ENCODE peak calls at places on chromosomes 6 and 20, in eight cellular contexts. R is fibroblast of the aortic adventitia, D is endothelial cell, C is upper lobe of right lung, E is bronchial epithelial cell, G is cardiac fibroblast, M is Calu3, Q is right lobe of liver. U is an unnamed sample.

GRCh38 chr6:24646771-24647170 is 780 bp upstream of the KIAA0319 start:
- DNase-seq in R (no peak), D (no peak), C (no peak), E (peak), G (peak), M (peak), Q (no peak), U (no peak)

GRCh38 chr6:134853111-134854055 is 96.5 kb downstream of the ALDH8A1 start:
- DNase-seq in R (peak), D (no peak), C (no peak), E (peak), G (peak), M (no peak), Q (no peak), U (no peak)

GRCh38 chr6:56246941-56247653 is at the start of gene COL21A1:
- DNase-seq in R (peak), D (peak), C (peak), E (no peak), G (peak), M (peak), Q (peak), U (no peak)

GRCh38 chr6:152696543-152696942 is 1.2 kb upstream of the MYCT1 start:
- DNase-seq in R (peak), D (no peak), C (no peak), E (peak), G (peak), M (no peak), Q (no peak), U (peak)

GRCh38 chr20:60354181-60354580 is 396.0 kb downstream of the CDH26 start:
- DNase-seq in R (no peak), D (no peak), C (no peak), E (no peak), G (no peak), M (no peak), Q (no peak), U (no peak)

GRCh38 chr6:92024071-92024470 is 1395.3 kb downstream of the EPHA7 start:
- DNase-seq in R (no peak), D (no peak), C (no peak), E (no peak), G (no peak), M (no peak), Q (no peak), U (no peak)

GRCh38 chr20:35001596-35002362 is 46.1 kb downstream of the MYH7B start:
- DNase-seq in R (no peak), D (no peak), C (no peak), E (no peak), G (no peak), M (no peak), Q (peak), U (no peak)

GRCh38 chr6:21946298-21946783 is 350.5 kb downstream of the PRL start:
- DNase-seq in R (peak), D (no peak), C (no peak), E (no peak), G (peak), M (peak), Q (no peak), U (peak)

GRCh38 chr6:132673376-132674094 is 14.6 kb upstream of the TAAR1 start:
- DNase-seq in R (no peak), D (no peak), C (no peak), E (no peak), G (no peak), M (peak), Q (no peak), U (no peak)

GRCh38 chr6:2818593-2818992 is 23.1 kb downstream of the SERPINB1 start:
- DNase-seq in R (peak), D (no peak), C (no peak), E (peak), G (peak), M (no peak), Q (no peak), U (no peak)

GRCh38 chr6:29980501-29980900 is 38.2 kb downstream of the HLA-A start:
- DNase-seq in R (no peak), D (no peak), C (no peak), E (no peak), G (no peak), M (no peak), Q (no peak), U (no peak)

GRCh38 chr20:16595376-16595775 is 22.1 kb upstream of the KIF16B start:
- DNase-seq in R (no peak), D (no peak), C (no peak), E (no peak), G (no peak), M (no peak), Q (no peak), U (no peak)

GRCh38 chr6:38554700-38555413 is 84.9 kb downstream of the BTBD9 start:
- DNase-seq in R (peak), D (no peak), C (no peak), E (peak), G (peak), M (no peak), Q (no peak), U (peak)

GRCh38 chr6:130010387-130010786 is 8.0 kb upstream of the L3MBTL3 start:
- DNase-seq in R (no peak), D (no peak), C (no peak), E (no peak), G (no peak), M (no peak), Q (no peak), U (no peak)

GRCh38 chr6:30687659-30688431 is 1.4 kb upstream of the PPP1R18 start:
- DNase-seq in R (peak), D (peak), C (no peak), E (no peak), G (peak), M (peak), Q (peak), U (no peak)

GRCh38 chr20:20895537-20895936 is 183.1 kb upstream of the RALGAPA2 start:
- DNase-seq in R (no peak), D (no peak), C (no peak), E (no peak), G (no peak), M (no peak), Q (no peak), U (no peak)

GRCh38 chr6:38220069-38220723 is 400.7 kb downstream of the ZFAND3 start:
- DNase-seq in R (no peak), D (no peak), C (no peak), E (no peak), G (no peak), M (no peak), Q (no peak), U (no peak)

GRCh38 chr20:58179432-58180099 is 48.9 kb downstream of the ANKRD60 start:
- DNase-seq in R (peak), D (peak), C (peak), E (no peak), G (peak), M (peak), Q (peak), U (no peak)

GRCh38 chr6:24205020-24205492 is 79.0 kb downstream of the NRSN1 start:
- DNase-seq in R (peak), D (peak), C (no peak), E (peak), G (peak), M (peak), Q (no peak), U (no peak)

GRCh38 chr6:81788748-81789147 is 36.3 kb upstream of the TENT5A start:
- DNase-seq in R (no peak), D (no peak), C (no peak), E (peak), G (peak), M (peak), Q (no peak), U (no peak)

GRCh38 chr20:33394718-33395117 is 6.6 kb downstream of the CDK5RAP1 start:
- DNase-seq in R (peak), D (no peak), C (no peak), E (no peak), G (peak), M (peak), Q (no peak), U (no peak)
- TF ChIP-seq CTCF in R (no peak), D (no peak), C (no peak), E (no peak), G (no peak), M (no peak), Q (no peak), U (no peak)

GRCh38 chr6:44923416-44923815 is 404.7 kb upstream of the RUNX2 start:
- DNase-seq in R (no peak), D (no peak), C (no peak), E (no peak), G (no peak), M (no peak), Q (no peak), U (no peak)

GRCh38 chr6:44920952-44921491 is 407.1 kb upstream of the RUNX2 start:
- DNase-seq in R (no peak), D (no peak), C (no peak), E (no peak), G (peak), M (no peak), Q (no peak), U (no peak)

GRCh38 chr6:44918893-44919292 is 409.2 kb upstream of the RUNX2 start:
- DNase-seq in R (no peak), D (no peak), C (no peak), E (no peak), G (no peak), M (no peak), Q (no peak), U (no peak)

GRCh38 chr6:44925100-44925739 is 402.9 kb upstream of the RUNX2 start:
- DNase-seq in R (peak), D (peak), C (no peak), E (peak), G (peak), M (peak), Q (no peak), U (no peak)

DNA sequence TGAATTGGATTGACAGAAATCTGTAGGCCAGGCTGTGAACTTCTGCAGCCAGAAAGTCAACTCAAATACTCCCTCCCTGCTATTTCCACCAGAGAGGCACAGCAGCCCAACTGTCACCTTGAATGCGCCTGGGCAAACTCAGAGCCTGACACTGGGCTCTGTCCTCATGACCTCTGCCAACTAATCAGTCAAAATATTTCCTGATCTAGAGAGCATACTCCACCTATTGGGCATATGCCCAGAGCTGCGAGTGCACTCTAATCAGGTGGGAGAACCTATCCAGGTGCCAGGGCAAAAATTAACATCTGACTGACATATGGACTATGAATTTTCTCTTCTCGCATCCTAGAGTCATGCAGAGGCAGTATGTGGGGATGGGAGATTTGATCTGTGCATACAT is 406.3 kb upstream of the RUNX2 start:
- DNase-seq in R (no peak), D (no peak), C (no peak), E (peak), G (no peak), M (peak), Q (peak), U (no peak)
- TF ChIP-seq CTCF in R (no peak), D (no peak), C (no peak), E (no peak), G (no peak), M (no peak), Q (peak), U (no peak)

GRCh38 chr20:4813839-4814695 is 92.4 kb downstream of the PRND start:
- DNase-seq in R (no peak), D (peak), C (no peak), E (peak), G (peak), M (no peak), Q (no peak), U (no peak)
- TF ChIP-seq CTCF in R (no peak), D (no peak), C (no peak), E (no peak), G (no peak), M (no peak), Q (no peak), U (no peak)

GRCh38 chr6:166956444-166957086 is at the start of gene RNASET2:
- DNase-seq in R (peak), D (peak), C (peak), E (peak), G (peak), M (peak), Q (peak), U (no peak)

GRCh38 chr6:166958926-166959861 is 2.8 kb upstream of the RNASET2 start:
- DNase-seq in R (no peak), D (no peak), C (no peak), E (peak), G (peak), M (peak), Q (no peak), U (no peak)

GRCh38 chr6:166955865-166956443 is 396 bp downstream of the RNASET2 start:
- DNase-seq in R (no peak), D (no peak), C (no peak), E (peak), G (no peak), M (no peak), Q (no peak), U (no peak)

GRCh38 chr6:166957805-166958076 is 1.4 kb upstream of the RNASET2 start:
- DNase-seq in R (no peak), D (no peak), C (no peak), E (no peak), G (no peak), M (no peak), Q (no peak), U (no peak)

DNA sequence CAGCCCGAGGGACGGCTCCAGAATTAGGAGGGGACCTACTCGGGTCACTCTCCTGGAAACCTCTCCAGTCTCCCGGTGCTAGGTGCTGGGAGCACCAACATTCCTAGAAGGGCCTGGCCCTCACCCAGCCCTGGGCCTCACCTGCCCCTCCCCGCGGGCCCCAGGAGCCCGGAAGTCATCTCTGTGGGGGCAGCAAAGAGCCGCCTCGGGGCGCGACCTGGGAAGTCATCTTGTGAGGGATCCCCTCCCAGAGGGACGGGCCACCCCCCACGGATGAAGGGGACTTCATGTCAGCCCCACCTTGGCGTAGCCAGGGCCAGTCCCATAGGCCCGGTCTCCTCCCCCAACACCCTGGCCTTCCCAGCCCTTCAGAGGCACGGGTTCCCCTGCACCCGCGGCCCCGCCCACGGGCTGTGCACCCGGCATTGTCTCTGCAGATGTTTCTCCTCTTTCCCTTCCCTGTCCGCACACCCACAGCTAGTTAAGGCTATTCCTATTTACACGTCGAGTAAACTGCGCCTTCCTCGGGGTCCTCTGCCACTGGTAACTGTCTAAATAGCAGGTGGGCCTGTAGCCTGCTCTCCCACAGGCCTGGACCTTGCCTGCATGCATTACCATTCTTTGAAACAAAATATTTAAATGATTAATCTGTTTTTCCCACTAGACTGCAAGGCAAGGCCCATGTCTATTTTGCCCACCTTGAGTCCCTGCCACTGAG is 896 bp upstream of the RNASET2 start:
- DNase-seq in R (no peak), D (no peak), C (peak), E (no peak), G (no peak), M (peak), Q (peak), U (no peak)
- TF ChIP-seq CTCF in R (no peak), D (no peak), C (no peak), E (no peak), G (no peak), M (no peak), Q (no peak), U (no peak)

GRCh38 chr6:69732640-69733039 is 64.2 kb downstream of the LMBRD1 start:
- DNase-seq in R (peak), D (no peak), C (no peak), E (peak), G (peak), M (no peak), Q (no peak), U (no peak)
- TF ChIP-seq CTCF in R (peak), D (no peak), C (no peak), E (no peak), G (peak), M (peak), Q (no peak), U (peak)

U was measured in AG04449.